ENCODE peak calls at places on chromosome 15, in four cellular contexts. One of them, this sample, is unnamed.

GRCh38 chr15:36090276-36090946 is 489.0 kb upstream of the CDIN1 start:
- DNase-seq in fibroblast of lung: no peak
- DNase-seq in bronchial epithelial cell: no peak
- DNase-seq in astrocyte: no peak
- DNase-seq in this sample: no peak

GRCh38 chr15:56894601-56895000 is 23.8 kb upstream of the TCF12 start:
- DNase-seq in fibroblast of lung: no peak
- DNase-seq in bronchial epithelial cell: no peak
- DNase-seq in astrocyte: no peak
- DNase-seq in this sample: no peak

GRCh38 chr15:74790080-74790916 is 8.4 kb downstream of the CSK start:
- DNase-seq in bronchial epithelial cell: no peak
- DNase-seq in astrocyte: peak; percentile 91
- DNase-seq in fibroblast of lung: peak; percentile 94
- DNase-seq in this sample: no peak

GRCh38 chr15:98887976-98888375 is 119.6 kb downstream of the PGPEP1L start:
- DNase-seq in astrocyte: no peak
- DNase-seq in bronchial epithelial cell: no peak
- DNase-seq in fibroblast of lung: no peak
- DNase-seq in this sample: no peak

GRCh38 chr15:99153026-99153535 is 48.2 kb downstream of the SYNM start:
- DNase-seq in fibroblast of lung: no peak
- DNase-seq in bronchial epithelial cell: no peak
- DNase-seq in astrocyte: no peak
- DNase-seq in this sample: no peak

GRCh38 chr15:37019479-37020433 is 80.6 kb downstream of the MEIS2 start:
- DNase-seq in astrocyte: peak; percentile 90
- DNase-seq in bronchial epithelial cell: peak; percentile 49
- DNase-seq in fibroblast of lung: peak; percentile 92
- DNase-seq in this sample: no peak

GRCh38 chr15:100350434-100351226 is 8.9 kb upstream of the ADAMTS17 start:
- DNase-seq in fibroblast of lung: peak; percentile 33
- DNase-seq in astrocyte: peak; percentile 26
- DNase-seq in bronchial epithelial cell: peak; percentile 94
- DNase-seq in this sample: peak; percentile 71

GRCh38 chr15:63232943-63233342 is 43.5 kb downstream of the RAB8B start:
- DNase-seq in fibroblast of lung: no peak
- DNase-seq in astrocyte: no peak
- DNase-seq in bronchial epithelial cell: no peak
- DNase-seq in this sample: no peak

GRCh38 chr15:82968066-82968465 is 15.5 kb upstream of the HOMER2 start:
- DNase-seq in astrocyte: peak; percentile 73
- DNase-seq in bronchial epithelial cell: no peak
- DNase-seq in fibroblast of lung: peak; percentile 75
- DNase-seq in this sample: no peak

GRCh38 chr15:75145027-75145841 is 56.4 kb upstream of the C15orf39 start:
- DNase-seq in fibroblast of lung: no peak
- DNase-seq in astrocyte: no peak
- DNase-seq in bronchial epithelial cell: no peak
- DNase-seq in this sample: no peak

GRCh38 chr15:70426065-70426821 is 328.5 kb upstream of the TLE3 start:
- DNase-seq in fibroblast of lung: peak; percentile 23
- DNase-seq in astrocyte: peak; percentile 21
- DNase-seq in bronchial epithelial cell: peak; percentile 56
- DNase-seq in this sample: no peak

GRCh38 chr15:63030101-63030528 is 12.4 kb upstream of the TPM1 start:
- DNase-seq in fibroblast of lung: peak; percentile 62
- DNase-seq in bronchial epithelial cell: no peak
- DNase-seq in astrocyte: peak; percentile 48
- DNase-seq in this sample: no peak

GRCh38 chr15:50506121-50506520 is 40.3 kb downstream of the USP50 start:
- DNase-seq in astrocyte: no peak
- DNase-seq in bronchial epithelial cell: no peak
- DNase-seq in fibroblast of lung: no peak
- DNase-seq in this sample: no peak

GRCh38 chr15:68278345-68279217 is 1.0 kb downstream of the FEM1B start:
- DNase-seq in astrocyte: peak; percentile 60
- DNase-seq in fibroblast of lung: peak; percentile 66
- DNase-seq in bronchial epithelial cell: peak; percentile 29
- DNase-seq in this sample: no peak

GRCh38 chr15:51046799-51047449 is 47.8 kb downstream of the TNFAIP8L3 start:
- DNase-seq in astrocyte: peak; percentile 27
- DNase-seq in bronchial epithelial cell: no peak
- DNase-seq in fibroblast of lung: peak; percentile 44
- DNase-seq in this sample: no peak

GRCh38 chr15:24786347-24786746 is 110.8 kb downstream of the NPAP1 start:
- DNase-seq in fibroblast of lung: no peak
- DNase-seq in astrocyte: no peak
- DNase-seq in bronchial epithelial cell: no peak
- DNase-seq in this sample: no peak

GRCh38 chr15:70030851-70031645 is 66.7 kb downstream of the TLE3 start:
- DNase-seq in bronchial epithelial cell: no peak
- DNase-seq in fibroblast of lung: no peak
- DNase-seq in astrocyte: no peak
- DNase-seq in this sample: no peak

GRCh38 chr15:63948971-63949370 is 97.3 kb downstream of the DAPK2 start:
- DNase-seq in astrocyte: peak; percentile 39
- DNase-seq in fibroblast of lung: peak; percentile 43
- DNase-seq in bronchial epithelial cell: no peak
- DNase-seq in this sample: no peak

GRCh38 chr15:29070471-29071192 is 184.9 kb downstream of the APBA2 start:
- DNase-seq in bronchial epithelial cell: no peak
- DNase-seq in fibroblast of lung: peak; percentile 13
- DNase-seq in astrocyte: no peak
- DNase-seq in this sample: no peak

GRCh38 chr15:83973816-83974215 is 261.8 kb upstream of the GOLGA6L4 start:
- DNase-seq in fibroblast of lung: no peak
- DNase-seq in bronchial epithelial cell: peak; percentile 11
- DNase-seq in astrocyte: no peak
- DNase-seq in this sample: no peak

GRCh38 chr15:28116521-28117488 is 17.7 kb upstream of the OCA2 start:
- DNase-seq in astrocyte: no peak
- DNase-seq in bronchial epithelial cell: no peak
- DNase-seq in fibroblast of lung: no peak
- DNase-seq in this sample: no peak

GRCh38 chr15:96625251-96625650 is 294.8 kb downstream of the NR2F2 start:
- DNase-seq in fibroblast of lung: peak; percentile 12
- DNase-seq in bronchial epithelial cell: no peak
- DNase-seq in astrocyte: no peak
- DNase-seq in this sample: no peak

GRCh38 chr15:95616306-95616705 is 714.2 kb upstream of the NR2F2 start:
- DNase-seq in bronchial epithelial cell: peak; percentile 5
- DNase-seq in astrocyte: no peak
- DNase-seq in fibroblast of lung: no peak
- DNase-seq in this sample: no peak

GRCh38 chr15:37016287-37016686 is 84.1 kb downstream of the MEIS2 start:
- DNase-seq in astrocyte: peak; percentile 95
- DNase-seq in fibroblast of lung: peak; percentile 94
- DNase-seq in bronchial epithelial cell: peak; percentile 69
- DNase-seq in this sample: no peak

GRCh38 chr15:33132722-33133345 is 61.7 kb downstream of the FMN1 start:
- DNase-seq in bronchial epithelial cell: peak; percentile 95
- DNase-seq in astrocyte: peak; percentile 41
- DNase-seq in fibroblast of lung: peak; percentile 61
- DNase-seq in this sample: peak; percentile 93

GRCh38 chr15:34366271-34367043 is 539 bp downstream of the LPCAT4 start:
- DNase-seq in astrocyte: peak; percentile 27
- DNase-seq in bronchial epithelial cell: peak; percentile 62
- DNase-seq in fibroblast of lung: peak; percentile 56
- DNase-seq in this sample: peak; percentile 62

GRCh38 chr15:62853114-62853832 is 189.3 kb upstream of the TPM1 start:
- DNase-seq in fibroblast of lung: peak; percentile 19
- DNase-seq in bronchial epithelial cell: peak; percentile 49
- DNase-seq in astrocyte: no peak
- DNase-seq in this sample: no peak

GRCh38 chr15:37771462-37771861 is 163.0 kb upstream of the TMCO5A start:
- DNase-seq in fibroblast of lung: peak; percentile 58
- DNase-seq in astrocyte: peak; percentile 46
- DNase-seq in bronchial epithelial cell: peak; percentile 45
- DNase-seq in this sample: no peak

GRCh38 chr15:36810656-36811449 is 231.4 kb downstream of the CDIN1 start:
- DNase-seq in fibroblast of lung: no peak
- DNase-seq in astrocyte: no peak
- DNase-seq in bronchial epithelial cell: no peak
- DNase-seq in this sample: no peak

GRCh38 chr15:70802629-70803028 is 39.3 kb upstream of the UACA start:
- DNase-seq in astrocyte: peak; percentile 86
- DNase-seq in bronchial epithelial cell: peak; percentile 73
- DNase-seq in fibroblast of lung: peak; percentile 90
- DNase-seq in this sample: peak; percentile 76

GRCh38 chr15:31499953-31500808 is 173.5 kb downstream of the KLF13 start:
- DNase-seq in astrocyte: no peak
- DNase-seq in fibroblast of lung: no peak
- DNase-seq in bronchial epithelial cell: no peak
- DNase-seq in this sample: no peak

GRCh38 chr15:57280464-57280863 is 95.8 kb upstream of the CGNL1 start:
- DNase-seq in fibroblast of lung: no peak
- DNase-seq in astrocyte: no peak
- DNase-seq in bronchial epithelial cell: no peak
- DNase-seq in this sample: no peak

GRCh38 chr15:81410318-81410753 is 36.3 kb upstream of the TMC3 start:
- DNase-seq in astrocyte: peak; percentile 48
- DNase-seq in bronchial epithelial cell: peak; percentile 89
- DNase-seq in fibroblast of lung: peak; percentile 56
- DNase-seq in this sample: peak; percentile 55

GRCh38 chr15:45548753-45549520 is 26.4 kb upstream of the SLC30A4 start:
- DNase-seq in fibroblast of lung: no peak
- DNase-seq in astrocyte: no peak
- DNase-seq in bronchial epithelial cell: no peak
- DNase-seq in this sample: no peak

GRCh38 chr15:80570553-80570952 is 124.6 kb upstream of the ABHD17C start:
- DNase-seq in bronchial epithelial cell: peak; percentile 13
- DNase-seq in fibroblast of lung: no peak
- DNase-seq in astrocyte: no peak
- DNase-seq in this sample: peak; percentile 25

GRCh38 chr15:58369261-58369699 is 62.5 kb upstream of the LIPC start:
- DNase-seq in fibroblast of lung: peak; percentile 93
- DNase-seq in astrocyte: peak; percentile 92
- DNase-seq in bronchial epithelial cell: no peak
- DNase-seq in this sample: peak; percentile 41

GRCh38 chr15:80551348-80551747 is 143.8 kb upstream of the ABHD17C start:
- DNase-seq in bronchial epithelial cell: no peak
- DNase-seq in fibroblast of lung: no peak
- DNase-seq in astrocyte: no peak
- DNase-seq in this sample: no peak

GRCh38 chr15:91694131-91694828 is 159.2 kb upstream of the SLCO3A1 start:
- DNase-seq in astrocyte: peak; percentile 91
- DNase-seq in fibroblast of lung: peak; percentile 90
- DNase-seq in bronchial epithelial cell: no peak
- DNase-seq in this sample: peak; percentile 57

GRCh38 chr15:40146037-40146436 is 14.8 kb upstream of the BUB1B start:
- DNase-seq in bronchial epithelial cell: peak; percentile 77
- DNase-seq in fibroblast of lung: peak; percentile 61
- DNase-seq in astrocyte: peak; percentile 39
- DNase-seq in this sample: peak; percentile 47

DNA sequence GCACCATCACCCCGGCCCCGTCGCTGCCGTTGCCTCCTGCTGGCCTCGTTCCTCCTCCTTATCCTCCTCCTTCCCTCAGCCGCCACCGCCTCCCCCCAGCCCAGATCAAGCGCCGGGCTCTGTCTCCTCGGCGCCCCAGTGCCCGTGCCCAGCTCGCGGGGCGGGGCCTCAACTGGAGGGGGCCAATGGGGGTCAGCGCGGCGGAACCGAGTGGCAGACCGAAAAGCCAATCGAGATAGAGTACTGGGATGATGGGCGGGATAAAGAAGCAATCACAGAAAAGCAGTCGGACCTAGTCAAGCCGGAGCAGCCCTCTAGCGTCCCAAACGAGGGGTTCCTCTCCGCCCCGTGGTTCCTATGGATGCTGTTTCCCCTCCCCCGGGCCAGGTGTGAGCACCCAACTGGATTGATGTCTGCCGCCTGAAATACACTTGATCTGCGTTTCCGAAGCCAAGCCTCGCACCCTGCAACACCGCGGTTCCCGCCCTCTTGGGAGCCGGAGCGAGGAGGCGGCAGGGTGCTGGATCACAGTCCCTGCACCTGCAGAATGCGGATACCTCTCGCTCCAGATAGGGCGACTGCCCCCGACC is at the start of gene FRMD5:
- DNase-seq in fibroblast of lung: peak; percentile 96
- DNase-seq in bronchial epithelial cell: peak; percentile 92
- DNase-seq in astrocyte: peak; percentile 96
- DNase-seq in this sample: peak; percentile 93
- TF ChIP-seq CTCF in fibroblast of lung: peak; percentile 62
- TF ChIP-seq CTCF in bronchial epithelial cell: peak; percentile 58
- TF ChIP-seq CTCF in astrocyte: peak; percentile 10
- TF ChIP-seq CTCF in this sample: peak; percentile 53

DNA sequence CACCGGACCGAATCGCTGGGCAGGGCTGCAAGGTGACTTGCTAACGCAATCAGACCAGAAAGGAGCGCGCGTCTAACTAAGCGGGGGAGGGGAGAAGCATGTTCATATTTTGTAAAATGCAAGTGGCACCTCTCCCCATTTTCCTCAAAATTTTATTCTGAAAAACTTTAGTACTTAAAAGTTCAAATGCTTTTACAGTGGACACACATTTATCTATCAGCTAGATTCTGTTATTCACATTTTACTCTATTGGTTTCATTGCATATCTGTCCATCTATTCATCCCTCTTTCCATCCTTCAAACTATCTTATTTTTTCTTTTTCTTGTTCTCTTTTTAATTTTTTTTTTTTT is 46.1 kb upstream of the KLHL25 start:
- DNase-seq in fibroblast of lung: no peak
- DNase-seq in astrocyte: no peak
- DNase-seq in bronchial epithelial cell: no peak
- DNase-seq in this sample: no peak
- TF ChIP-seq CTCF in fibroblast of lung: no peak
- TF ChIP-seq CTCF in astrocyte: no peak
- TF ChIP-seq CTCF in bronchial epithelial cell: no peak
- TF ChIP-seq CTCF in this sample: no peak

GRCh38 chr15:65057549-65057940 is 10.2 kb downstream of the RASL12 start:
- DNase-seq in astrocyte: no peak
- DNase-seq in bronchial epithelial cell: no peak
- DNase-seq in fibroblast of lung: no peak
- DNase-seq in this sample: no peak
- TF ChIP-seq CTCF in astrocyte: no peak
- TF ChIP-seq CTCF in bronchial epithelial cell: no peak
- TF ChIP-seq CTCF in fibroblast of lung: no peak
- TF ChIP-seq CTCF in this sample: no peak

GRCh38 chr15:41854443-41854842 is 15.8 kb downstream of the PLA2G4B start:
- DNase-seq in fibroblast of lung: no peak
- DNase-seq in astrocyte: no peak
- DNase-seq in bronchial epithelial cell: no peak
- DNase-seq in this sample: no peak
- TF ChIP-seq CTCF in fibroblast of lung: no peak
- TF ChIP-seq CTCF in astrocyte: no peak
- TF ChIP-seq CTCF in bronchial epithelial cell: no peak
- TF ChIP-seq CTCF in this sample: no peak